ENCODE peak calls at places on chromosomes 13 and 19, in eight cellular contexts. S is thoracic aorta, Z is Peyer's patch, F is left ventricle myocardium inferior, L is psoas muscle, X is endodermal cell, K is lung, N is uterus. Y is an unnamed sample. For H3K4me1, the result is how much of the 10 kb centered on the place peaks cover.

GRCh38 chr13:46386426-46386995 is 541 bp downstream of the RUBCNL start:
- DNase-seq in F (peak), L (no peak), S (no peak), X (no peak), N (no peak), K (no peak), Z (no peak), Y (no peak)

GRCh38 chr13:77952737-77953136 is 34.1 kb upstream of the EDNRB start:
- DNase-seq in F (no peak), L (no peak), S (no peak), K (no peak), N (no peak), Z (no peak), X (no peak), Y (no peak)

GRCh38 chr13:101757446-101758039 is 305.1 kb downstream of the ITGBL1 start:
- DNase-seq in F (no peak), K (no peak), N (no peak), X (no peak), Z (no peak), S (no peak), L (no peak), Y (no peak)

GRCh38 chr13:112824429-112824828 is 134.6 kb downstream of the ATP11A start:
- DNase-seq in K (no peak), L (no peak), Z (no peak), X (no peak), S (no peak), F (no peak), N (no peak), Y (no peak)

GRCh38 chr13:25874907-25875306 is 176.9 kb downstream of the SHISA2 start:
- DNase-seq in Z (no peak), K (no peak), N (no peak), L (no peak), S (no peak), X (no peak), F (no peak), Y (no peak)

GRCh38 chr13:106570354-106570822 is 2.5 kb upstream of the ARGLU1 start:
- DNase-seq in K (peak), S (peak), N (peak), X (peak), L (peak), Z (peak), F (peak), Y (peak)

GRCh38 chr13:102847272-102848234 is 1.7 kb downstream of the ERCC5 start:
- DNase-seq in F (no peak), N (no peak), S (no peak), X (no peak), L (no peak), K (no peak), Z (no peak), Y (no peak)

GRCh38 chr19:2339644-2340310 is 11.3 kb downstream of the SPPL2B start:
- DNase-seq in Z (no peak), S (no peak), N (no peak), F (no peak), K (no peak), L (no peak), X (no peak), Y (no peak)

GRCh38 chr19:12913871-12914690 is 5.0 kb downstream of the SYCE2 start:
- DNase-seq in F (no peak), S (no peak), L (no peak), K (no peak), X (peak), Z (no peak), N (no peak), Y (no peak)

GRCh38 chr19:34539396-34539795 is 57.8 kb downstream of the WTIP start:
- DNase-seq in F (no peak), L (no peak), K (no peak), S (no peak), Z (no peak), N (no peak), X (no peak), Y (no peak)

GRCh38 chr13:36038785-36039415 is 92.3 kb downstream of the DCLK1 start:
- DNase-seq in L (no peak), F (no peak), X (no peak), Z (no peak), K (no peak), N (no peak), S (no peak), Y (no peak)

GRCh38 chr19:41994521-41994971 is 516 bp upstream of the ATP1A3 start:
- DNase-seq in F (no peak), N (no peak), K (no peak), L (no peak), Z (no peak), S (no peak), X (no peak), Y (no peak)

GRCh38 chr13:113742445-113743120 is 16.4 kb upstream of the TMEM255B start:
- DNase-seq in Z (peak), X (no peak), K (no peak), F (no peak), L (no peak), S (no peak), N (no peak), Y (no peak)

GRCh38 chr13:110716235-110716505 is 2.7 kb downstream of the ING1 start:
- DNase-seq in X (no peak), Z (peak), L (peak), K (peak), S (no peak), N (no peak), F (no peak), Y (peak)

GRCh38 chr19:50719566-50719965 is at the start of gene SHANK1:
- DNase-seq in S (no peak), N (no peak), X (peak), Z (no peak), F (no peak), L (no peak), K (no peak), Y (no peak)

GRCh38 chr13:76594435-76594834 is 291.8 kb downstream of the KCTD12 start:
- DNase-seq in L (no peak), S (no peak), Z (no peak), N (no peak), X (no peak), K (no peak), F (no peak), Y (no peak)

GRCh38 chr19:33373701-33374405 is at the start of gene CEBPG:
- DNase-seq in S (no peak), X (no peak), K (peak), F (peak), Z (no peak), N (peak), L (peak), Y (no peak)

GRCh38 chr13:46675016-46675415 is 121.9 kb downstream of the ESD start:
- DNase-seq in F (no peak), K (no peak), S (no peak), X (no peak), Z (no peak), L (no peak), N (no peak), Y (no peak)

GRCh38 chr13:22064854-22065646 is 394.2 kb downstream of the FGF9 start:
- DNase-seq in N (no peak), F (no peak), S (no peak), Z (no peak), X (peak), K (no peak), L (no peak), Y (no peak)
- H3K4me1 ChIP-seq in N (under half), F (under half), S (under half), Z (under half), X (under half), K (under half), L (under half), Y (under half)

DNA sequence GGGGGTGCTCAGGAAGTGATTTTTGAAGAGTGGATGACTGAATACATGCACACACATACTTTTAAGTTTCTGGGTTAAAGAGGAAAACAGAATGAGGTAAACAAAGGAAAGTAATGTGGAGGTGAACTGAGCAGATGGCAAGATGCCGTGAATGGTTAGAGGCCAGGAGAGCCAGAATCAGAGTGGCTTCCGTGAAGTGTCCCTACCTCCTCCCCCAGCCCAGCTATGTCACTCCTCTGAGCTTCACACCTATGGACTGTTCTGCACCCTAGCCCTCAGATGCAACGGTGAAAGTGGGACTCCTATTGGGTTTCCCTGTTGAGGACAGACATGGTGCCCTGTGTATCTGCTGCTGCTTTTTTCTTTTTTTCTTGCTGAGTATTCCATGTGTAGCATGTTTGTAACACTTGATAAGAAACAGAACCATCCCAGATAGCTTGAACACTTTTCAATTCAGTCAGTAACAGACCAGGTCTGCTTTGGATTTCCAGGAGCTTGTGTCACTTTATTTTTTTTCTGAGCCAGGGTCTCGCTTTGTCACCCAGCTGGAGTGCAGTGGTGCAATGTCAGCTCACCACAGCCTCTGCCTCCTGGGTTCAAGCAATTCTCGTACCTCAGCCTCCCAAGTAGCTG is 43.9 kb downstream of the BBC3 start:
- DNase-seq in X (no peak), L (no peak), N (no peak), Z (no peak), K (no peak), F (no peak), S (no peak), Y (no peak)
- H3K4me1 ChIP-seq in X (under half), L (under half), N (under half), Z (under half), K (under half), F (under half), S (under half), Y (under half)

DNA sequence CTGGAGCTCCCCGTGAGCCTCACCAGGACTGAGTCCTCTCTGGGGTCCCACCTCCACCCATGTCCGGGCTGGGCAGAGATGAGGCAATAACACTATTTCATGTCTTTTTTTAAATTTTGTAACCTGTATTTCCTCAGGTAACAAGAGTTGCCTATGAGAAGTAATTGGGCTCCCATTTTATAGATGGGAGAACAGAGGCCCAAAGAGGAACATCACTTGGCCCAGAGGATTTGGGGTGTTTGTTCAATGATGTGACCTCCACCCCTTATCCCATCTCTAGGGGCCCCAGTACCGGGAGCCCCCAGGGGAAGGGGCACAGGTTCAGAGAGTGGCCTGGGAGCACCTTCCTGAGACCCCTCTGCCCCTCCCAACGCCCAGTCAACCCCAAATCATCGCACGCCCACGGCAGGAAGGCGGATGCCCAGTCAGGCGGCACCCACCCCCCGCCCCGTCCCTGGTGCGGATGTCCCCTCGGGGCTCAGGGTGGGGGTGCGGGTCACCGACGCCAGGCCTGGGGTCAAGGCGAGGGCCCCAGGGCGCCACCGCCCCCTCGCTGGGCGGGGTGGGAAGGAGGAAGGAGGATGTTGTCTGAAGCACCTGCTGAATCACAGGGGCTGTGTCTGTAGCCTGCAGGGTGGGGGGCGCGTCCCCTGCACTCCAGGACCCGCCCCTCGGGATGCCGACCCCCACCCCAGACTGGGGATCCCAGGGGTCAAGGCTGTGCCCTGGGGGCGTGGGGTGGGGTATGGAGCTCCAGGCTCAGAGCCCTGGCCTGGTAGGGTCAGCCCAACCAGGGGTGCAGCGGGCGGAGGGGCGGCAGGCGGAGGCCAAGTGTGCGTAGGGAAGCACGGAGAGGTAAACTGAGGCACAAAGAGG is 9.0 kb upstream of the CIRBP start:
- DNase-seq in S (no peak), Z (peak), L (no peak), K (no peak), F (no peak), X (no peak), N (no peak), Y (no peak)
- H3K4me1 ChIP-seq in S (half or more), Z (half or more), L (half or more), K (under half), F (half or more), X (under half), N (under half), Y (under half)

GRCh38 chr13:31199849-31200635 is at the start of gene B3GLCT:
- DNase-seq in L (peak), Z (peak), S (no peak), K (peak), F (peak), X (peak), N (peak), Y (peak)

GRCh38 chr13:31195616-31196015 is 4.2 kb upstream of the B3GLCT start:
- DNase-seq in N (no peak), S (no peak), Z (no peak), F (no peak), K (no peak), L (no peak), X (no peak), Y (no peak)

GRCh38 chr13:31200636-31200970 is 828 bp downstream of the B3GLCT start:
- DNase-seq in Z (peak), K (peak), L (peak), N (peak), S (no peak), X (peak), F (peak), Y (peak)

GRCh38 chr13:31199527-31199848 is 287 bp upstream of the B3GLCT start:
- DNase-seq in K (no peak), L (no peak), Z (no peak), N (no peak), F (no peak), S (no peak), X (no peak), Y (no peak)

GRCh38 chr13:31198524-31198923 is 1.3 kb upstream of the B3GLCT start:
- DNase-seq in X (no peak), K (no peak), F (no peak), N (no peak), L (no peak), Z (no peak), S (no peak), Y (no peak)
- H3K4me1 ChIP-seq in X (under half), K (under half), F (under half), N (under half), L (under half), Z (under half), S (under half), Y (under half)

GRCh38 chr19:18091217-18091608 is 4.5 kb upstream of the IL12RB1 start:
- DNase-seq in N (no peak), X (no peak), K (peak), Z (no peak), L (peak), S (no peak), F (peak), Y (no peak)
- H3K4me1 ChIP-seq in N (under half), X (under half), K (under half), Z (under half), L (under half), S (under half), F (under half), Y (under half)

DNA sequence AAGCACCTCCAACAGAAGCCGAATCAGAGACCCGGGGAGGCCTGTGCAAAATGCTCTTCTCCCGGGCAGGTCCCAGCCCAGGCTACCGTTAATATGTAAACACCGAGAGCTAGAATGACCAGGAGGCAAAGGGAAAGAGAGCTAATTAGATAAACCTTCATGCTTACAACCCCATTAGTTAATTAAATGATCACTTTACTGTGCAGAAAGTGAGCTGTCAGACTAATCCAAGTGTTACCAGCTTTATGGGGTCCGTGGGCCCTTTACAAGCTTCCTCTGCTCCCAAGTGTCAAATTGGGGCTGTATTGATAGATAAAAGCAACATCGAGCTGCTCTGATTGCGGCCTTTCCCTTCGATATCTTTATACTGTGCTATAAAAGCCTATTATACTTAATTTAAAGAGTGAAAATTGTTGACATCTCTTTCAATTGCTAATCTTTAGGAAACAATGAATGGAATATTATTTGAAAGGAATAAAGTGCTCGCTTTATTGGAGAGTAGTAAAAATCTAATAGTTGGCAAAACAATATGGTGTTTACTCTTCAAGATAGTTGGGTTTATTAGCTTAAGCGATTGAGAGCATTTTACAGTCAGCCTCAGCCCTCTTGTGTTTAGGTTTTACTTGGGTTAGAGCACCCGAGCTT is 189.2 kb upstream of the GPR12 start:
- DNase-seq in Z (no peak), K (no peak), L (no peak), F (no peak), N (no peak), S (no peak), X (no peak), Y (no peak)
- H3K4me1 ChIP-seq in Z (under half), K (under half), L (under half), F (under half), N (under half), S (under half), X (under half), Y (under half)

GRCh38 chr13:40598599-40598998 is 67.8 kb downstream of the FOXO1 start:
- DNase-seq in X (no peak), N (peak), L (peak), F (no peak), K (no peak), Z (no peak), S (no peak), Y (peak)

GRCh38 chr13:40596484-40596883 is 70.0 kb downstream of the FOXO1 start:
- DNase-seq in N (no peak), X (no peak), F (no peak), Z (no peak), L (no peak), K (no peak), S (no peak), Y (no peak)

GRCh38 chr13:40599146-40599545 is 67.3 kb downstream of the FOXO1 start:
- DNase-seq in F (no peak), L (no peak), N (no peak), X (no peak), S (no peak), K (no peak), Z (no peak), Y (no peak)

GRCh38 chr13:40597735-40598365 is 68.6 kb downstream of the FOXO1 start:
- DNase-seq in Z (no peak), N (no peak), S (no peak), F (no peak), K (peak), X (no peak), L (no peak), Y (peak)

GRCh38 chr13:40595693-40596092 is 70.7 kb downstream of the FOXO1 start:
- DNase-seq in S (no peak), F (no peak), K (no peak), L (no peak), N (no peak), X (no peak), Z (no peak), Y (no peak)
- H3K4me1 ChIP-seq in S (under half), F (half or more), K (under half), L (half or more), N (under half), X (under half), Z (under half), Y (under half)

GRCh38 chr19:43775299-43775890 is 5.4 kb downstream of the KCNN4 start:
- DNase-seq in N (no peak), K (no peak), X (no peak), L (no peak), S (no peak), F (no peak), Z (peak), Y (no peak)
- H3K4me1 ChIP-seq in N (under half), K (under half), X (under half), L (under half), S (under half), F (under half), Z (under half), Y (under half)

DNA sequence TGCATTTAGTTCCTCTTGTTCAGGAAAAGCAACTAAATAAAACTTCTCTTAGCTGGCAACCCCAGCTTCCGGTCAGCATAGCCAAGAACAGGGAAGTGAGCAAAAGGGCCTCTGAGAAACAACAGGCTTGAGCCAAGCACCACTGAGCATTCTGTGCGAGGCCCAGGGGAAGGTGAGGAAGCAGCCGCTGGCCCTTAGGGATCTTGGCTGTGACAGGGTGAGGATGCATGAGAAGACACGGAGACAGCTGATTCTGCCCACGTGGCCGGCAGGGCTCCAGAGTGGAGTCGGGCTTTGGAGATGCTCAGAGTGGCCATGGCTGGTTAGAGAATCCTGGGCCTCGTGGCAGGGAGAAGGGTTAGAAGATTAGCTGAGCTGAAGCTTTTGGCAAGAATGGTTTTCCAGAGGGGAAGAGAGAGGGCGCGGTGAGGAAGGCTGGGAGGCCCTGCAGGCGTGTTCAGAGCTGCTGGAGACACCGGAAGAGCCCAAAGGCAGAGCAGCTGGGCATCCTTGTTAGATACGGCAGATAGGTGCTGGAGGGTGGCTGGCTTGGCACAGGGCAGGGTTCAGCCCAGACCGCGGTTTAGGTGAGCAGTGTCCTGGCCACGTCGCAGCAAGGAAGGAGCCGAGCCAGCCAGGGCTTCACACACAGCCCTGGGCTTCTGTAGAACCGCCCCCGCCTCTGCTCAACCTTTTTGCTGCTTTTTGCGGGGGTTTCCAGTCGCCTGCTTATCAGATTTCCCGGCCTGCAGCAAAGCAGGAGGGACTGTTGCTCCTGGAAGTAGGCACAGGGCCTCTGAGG is 17.3 kb downstream of the UPF1 start:
- DNase-seq in X (no peak), Z (no peak), L (peak), S (peak), K (peak), F (peak), N (peak), Y (peak)
- H3K4me1 ChIP-seq in X (under half), Z (under half), L (half or more), S (half or more), K (under half), F (half or more), N (under half), Y (under half)

GRCh38 chr19:7356899-7357627 is 8.3 kb downstream of the ARHGEF18 start:
- DNase-seq in L (peak), F (no peak), X (no peak), Z (no peak), S (no peak), K (no peak), N (peak), Y (no peak)
- H3K4me1 ChIP-seq in L (under half), F (under half), X (under half), Z (under half), S (under half), K (under half), N (under half), Y (under half)